ENCODE peak calls at places on chromosome 7, in seven cellular contexts. K is heart left ventricle, C is PC-3, G is pancreas, Y is AG04450, T is fibroblast of lung, D is mammary epithelial cell. V is an unnamed sample. For H3K9me3, the result is how much of the 10 kb centered on the place peaks cover.

GRCh38 chr7:94088560-94088959 is 84.4 kb upstream of the BET1 start:
- DNase-seq in D (no peak), G (no peak), K (no peak), C (no peak), Y (no peak), T (peak), V (no peak)

GRCh38 chr7:102472126-102473041 is 6.3 kb downstream of the POLR2J start:
- DNase-seq in T (no peak), C (no peak), G (peak), K (peak), Y (no peak), D (no peak), V (peak)

GRCh38 chr7:120363414-120363813 is 90.4 kb downstream of the KCND2 start:
- DNase-seq in Y (no peak), G (no peak), D (no peak), C (no peak), T (no peak), K (no peak), V (no peak)

GRCh38 chr7:44852590-44852989 is 4.7 kb upstream of the H2AZ2 start:
- DNase-seq in C (no peak), G (no peak), D (no peak), K (no peak), T (no peak), Y (no peak), V (no peak)

GRCh38 chr7:298375-298702 is 8.4 kb downstream of the FOXL3 start:
- DNase-seq in T (no peak), C (no peak), D (no peak), G (no peak), Y (no peak), K (peak), V (no peak)

GRCh38 chr7:101575168-101575567 is 53.9 kb downstream of the MYL10 start:
- DNase-seq in C (no peak), G (no peak), Y (no peak), K (no peak), D (no peak), T (no peak), V (no peak)

GRCh38 chr7:155591055-155591750 is 44.8 kb upstream of the CNPY1 start:
- DNase-seq in Y (no peak), C (peak), D (peak), T (no peak), K (no peak), G (no peak), V (no peak)

GRCh38 chr7:3371601-3372000 is 70.5 kb downstream of the SDK1 start:
- DNase-seq in Y (no peak), C (no peak), G (no peak), D (no peak), K (no peak), T (peak), V (no peak)

GRCh38 chr7:128853691-128854298 is 8.9 kb upstream of the ATP6V1F start:
- DNase-seq in G (no peak), D (no peak), T (no peak), C (no peak), K (no peak), Y (no peak), V (no peak)

GRCh38 chr7:72493850-72494661 is 81.9 kb upstream of the CALN1 start:
- DNase-seq in D (peak), C (peak), K (peak), G (peak), Y (no peak), T (peak), V (no peak)

GRCh38 chr7:150466477-150466876 is 16.0 kb downstream of the GIMAP8 start:
- DNase-seq in Y (no peak), D (peak), T (no peak), K (no peak), C (no peak), G (no peak), V (no peak)

GRCh38 chr7:54811925-54812264 is 52.9 kb upstream of the SEC61G start:
- DNase-seq in T (peak), Y (peak), G (no peak), D (peak), C (no peak), K (no peak), V (no peak)

GRCh38 chr7:44189993-44190872 is 994 bp upstream of the GCK start:
- DNase-seq in T (no peak), D (no peak), C (no peak), Y (no peak), K (no peak), G (no peak), V (no peak)

GRCh38 chr7:29217112-29217511 is 22.5 kb downstream of the CHN2 start:
- DNase-seq in D (no peak), C (no peak), Y (no peak), T (no peak), K (no peak), G (no peak), V (no peak)

GRCh38 chr7:107506683-107507339 is 37.0 kb downstream of the GPR22 start:
- DNase-seq in D (peak), K (peak), G (peak), T (peak), C (peak), Y (no peak), V (no peak)

GRCh38 chr7:38052786-38053185 is 125.3 kb upstream of the STARD3NL start:
- DNase-seq in C (no peak), T (no peak), G (no peak), Y (no peak), K (no peak), D (no peak), V (no peak)

GRCh38 chr7:155813125-155813524 is 862 bp upstream of the SHH start:
- DNase-seq in K (no peak), T (no peak), C (no peak), Y (no peak), D (no peak), G (no peak), V (no peak)

GRCh38 chr7:151312831-151313809 is 28.5 kb upstream of the NUB1 start:
- DNase-seq in Y (no peak), D (no peak), K (no peak), C (no peak), T (no peak), G (no peak), V (no peak)

GRCh38 chr7:108452707-108453106 is 3.5 kb downstream of the NRCAM start:
- DNase-seq in K (no peak), D (peak), G (no peak), Y (no peak), T (peak), C (peak), V (no peak)

GRCh38 chr7:69095649-69096048 is 502.6 kb upstream of the AUTS2 start:
- DNase-seq in Y (no peak), C (no peak), G (no peak), K (no peak), T (peak), D (no peak), V (no peak)

GRCh38 chr7:45182856-45183710 is 25.5 kb downstream of the RAMP3 start:
- DNase-seq in G (no peak), T (no peak), C (no peak), D (no peak), Y (no peak), K (peak), V (no peak)

GRCh38 chr7:29243777-29244655 is 49.4 kb downstream of the CHN2 start:
- DNase-seq in C (no peak), Y (no peak), G (no peak), D (no peak), T (no peak), K (no peak), V (no peak)

GRCh38 chr7:23000597-23001360 is 13.2 kb downstream of the HYCC1 start:
- DNase-seq in T (peak), D (no peak), C (no peak), G (no peak), Y (no peak), K (no peak), V (no peak)

GRCh38 chr7:45882465-45882810 is 5.8 kb upstream of the IGFBP1 start:
- DNase-seq in Y (no peak), T (no peak), C (no peak), D (no peak), G (no peak), K (no peak), V (no peak)

GRCh38 chr7:158328376-158329013 is 259.1 kb downstream of the PTPRN2 start:
- DNase-seq in K (no peak), Y (no peak), D (no peak), G (no peak), C (no peak), T (no peak), V (peak)
- H3K9me3 ChIP-seq in K (under half), Y (half or more), D (half or more), G (under half), C (under half), T (under half), V (under half)

GRCh38 chr7:126686474-126686873 is 566.3 kb downstream of the GRM8 start:
- DNase-seq in C (no peak), K (no peak), D (no peak), T (no peak), Y (no peak), G (no peak), V (no peak)

GRCh38 chr7:126685596-126685995 is 567.1 kb downstream of the GRM8 start:
- DNase-seq in Y (no peak), C (no peak), G (no peak), D (no peak), T (no peak), K (no peak), V (no peak)

GRCh38 chr7:126682176-126682575 is 570.6 kb downstream of the GRM8 start:
- DNase-seq in T (no peak), G (no peak), K (no peak), C (no peak), Y (no peak), D (no peak), V (no peak)

GRCh38 chr7:126689037-126689436 is 563.7 kb downstream of the GRM8 start:
- DNase-seq in T (peak), G (no peak), K (no peak), C (no peak), D (no peak), Y (no peak), V (no peak)

GRCh38 chr7:126685018-126685573 is 567.6 kb downstream of the GRM8 start:
- DNase-seq in K (no peak), C (no peak), T (no peak), G (no peak), Y (no peak), D (no peak), V (no peak)
- H3K9me3 ChIP-seq in K (under half), C (under half), T (under half), G (under half), Y (under half), D (under half), V (under half)

DNA sequence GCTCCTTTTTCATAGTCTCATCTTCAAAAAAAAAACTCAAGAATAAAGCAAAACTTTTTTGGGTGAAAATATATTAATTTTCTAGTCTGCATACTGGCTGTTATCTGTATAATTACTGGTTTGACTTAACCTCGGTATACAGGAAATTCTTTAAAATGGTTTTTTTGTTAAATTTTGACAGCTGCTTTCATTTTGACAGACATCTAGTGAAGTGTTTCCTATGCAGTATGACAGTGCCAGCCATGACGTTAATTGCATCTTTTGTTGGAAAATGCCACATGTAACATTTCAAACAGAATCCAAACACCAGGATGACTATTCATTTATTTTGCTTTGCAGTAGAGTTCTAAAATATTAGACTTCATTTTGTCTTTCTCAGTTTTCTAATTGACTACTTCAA is 460.4 kb downstream of the NXPH1 start:
- DNase-seq in K (no peak), C (no peak), T (no peak), G (no peak), D (no peak), Y (no peak), V (no peak)
- H3K9me3 ChIP-seq in K (under half), C (under half), T (under half), G (under half), D (under half), Y (under half), V (under half)

GRCh38 chr7:53035499-53036412 is at the start of gene POM121L12:
- DNase-seq in Y (no peak), D (no peak), T (no peak), G (no peak), C (no peak), K (no peak), V (no peak)
- H3K9me3 ChIP-seq in Y (under half), D (under half), T (under half), G (under half), C (under half), K (under half), V (under half)

GRCh38 chr7:157622408-157623221 is 285.8 kb downstream of the DNAJB6 start:
- DNase-seq in G (no peak), C (no peak), K (no peak), Y (no peak), D (no peak), T (no peak), V (no peak)
- H3K9me3 ChIP-seq in G (under half), C (under half), K (under half), Y (half or more), D (under half), T (under half), V (under half)

DNA sequence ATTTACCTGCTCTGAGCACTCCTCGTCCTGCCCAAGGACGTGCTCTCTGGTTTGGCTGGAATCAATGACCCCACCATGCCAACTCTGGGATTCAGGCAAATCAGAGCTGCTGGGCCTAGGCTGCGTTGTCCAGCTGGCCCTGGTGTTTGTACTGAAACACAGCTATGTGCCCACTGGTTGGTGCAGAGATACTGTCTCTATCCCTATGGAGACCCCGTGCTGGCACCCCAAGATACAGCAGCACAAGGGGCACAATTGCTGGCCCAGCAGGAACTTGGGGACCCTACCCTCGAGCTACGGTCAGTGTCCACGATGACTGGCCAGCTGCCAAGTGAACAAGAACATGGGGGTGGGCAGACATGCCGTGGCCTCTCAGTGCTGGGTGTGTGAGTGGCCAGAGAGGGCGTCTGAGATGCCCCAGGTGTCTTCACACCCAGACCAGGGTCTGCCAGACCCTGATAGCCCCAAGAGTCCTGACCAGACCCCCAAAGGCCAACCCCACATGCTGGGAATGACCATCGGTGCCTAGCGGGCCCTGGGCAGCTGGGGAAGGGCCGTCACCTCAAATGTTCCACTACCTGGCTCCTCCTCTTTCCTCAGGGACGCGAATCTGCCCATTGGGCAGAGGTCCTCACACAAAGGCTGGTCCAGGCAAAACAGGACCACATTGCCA is 79.3 kb upstream of the ZNF479 start:
- DNase-seq in K (no peak), C (no peak), D (no peak), Y (no peak), G (no peak), T (no peak), V (no peak)
- H3K9me3 ChIP-seq in K (under half), C (under half), D (under half), Y (half or more), G (under half), T (under half), V (under half)

GRCh38 chr7:6680146-6680545 is 26.6 kb downstream of the ZNF12 start:
- DNase-seq in G (no peak), T (no peak), K (no peak), Y (no peak), D (no peak), C (no peak), V (no peak)
- H3K9me3 ChIP-seq in G (under half), T (under half), K (under half), Y (half or more), D (half or more), C (half or more), V (under half)

GRCh38 chr7:35819954-35820703 is 19.3 kb downstream of the SEPTIN7 start:
- DNase-seq in T (no peak), D (no peak), K (no peak), G (no peak), C (no peak), Y (no peak), V (no peak)
- H3K9me3 ChIP-seq in T (under half), D (under half), K (under half), G (under half), C (under half), Y (under half), V (under half)

DNA sequence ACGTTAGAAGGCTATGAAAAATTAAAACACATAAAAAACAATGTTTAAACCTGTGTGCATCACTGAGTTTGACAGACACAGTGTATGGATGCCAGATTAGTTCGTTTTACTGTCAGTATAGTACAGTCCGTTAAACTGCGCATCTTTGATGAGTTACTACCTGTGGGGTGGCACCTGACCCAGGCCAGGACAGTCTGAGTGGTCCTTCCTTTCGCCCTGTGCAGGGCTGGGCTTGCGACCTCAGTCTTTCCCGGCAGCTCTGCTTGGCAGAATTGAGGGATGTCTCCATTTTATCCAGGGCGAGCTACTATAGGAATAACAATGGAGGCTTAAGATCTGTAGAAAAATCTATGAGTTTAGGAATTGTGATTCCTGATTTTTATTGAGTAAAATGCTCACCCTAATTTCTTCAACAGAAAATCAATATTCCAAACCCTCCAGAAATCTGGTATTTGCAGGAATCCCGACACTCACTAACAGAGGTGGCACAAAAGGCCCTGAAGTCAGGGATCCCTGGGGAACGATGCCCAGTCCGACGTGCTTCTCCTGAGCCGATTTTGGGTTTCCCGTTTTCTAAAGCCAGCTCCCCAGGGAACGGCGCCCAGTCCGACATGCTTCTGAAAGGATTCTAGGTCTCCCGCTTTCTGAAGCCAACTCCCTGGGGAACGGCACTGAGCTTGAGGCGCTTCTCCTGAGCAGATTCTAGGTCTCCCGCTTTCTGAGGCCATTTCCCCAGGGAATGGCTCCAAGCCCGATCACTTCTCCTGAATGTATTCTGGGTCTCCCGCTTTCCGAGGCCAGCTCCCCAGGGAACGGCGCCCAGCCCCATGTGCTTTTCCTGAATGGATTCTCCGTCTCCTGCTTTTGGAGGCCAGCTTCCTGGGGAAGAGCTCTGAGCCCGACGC is 377.6 kb downstream of the DNAJB6 start:
- DNase-seq in K (no peak), Y (no peak), T (no peak), C (no peak), G (no peak), D (no peak), V (no peak)
- H3K9me3 ChIP-seq in K (under half), Y (half or more), T (under half), C (under half), G (under half), D (under half), V (under half)

GRCh38 chr7:92331508-92331907 is 85.7 kb downstream of the ANKIB1 start:
- DNase-seq in D (no peak), T (no peak), Y (no peak), C (no peak), G (no peak), K (no peak), V (no peak)
- H3K9me3 ChIP-seq in D (under half), T (under half), Y (under half), C (under half), G (under half), K (under half), V (under half)

V was measured in ovary.